ENCODE peak calls at places on chromosomes 3 and 15, in five cellular contexts. P is esophagus muscularis mucosa, S is IMR-90, R is hepatocyte, G is psoas muscle. D is an unnamed sample. For H3K36me3 and H3K4me1, the result is how much of the 10 kb centered on the place peaks cover.

GRCh38 chr15:27853624-27854455 is 245.3 kb downstream of the OCA2 start:
- DNase-seq in P (peak), S (no peak), R (no peak), G (peak), D (no peak)

GRCh38 chr3:159766563-159767185 is 222.0 kb upstream of the IL12A start:
- DNase-seq in P (no peak), S (peak), R (no peak), G (no peak), D (no peak)

GRCh38 chr3:101567528-101568317 is 6.1 kb downstream of the TRMT10C start:
- DNase-seq in P (no peak), S (peak), R (no peak), G (no peak), D (no peak)

GRCh38 chr3:66428733-66429132 is 72.1 kb downstream of the LRIG1 start:
- DNase-seq in P (no peak), S (peak), R (peak), G (peak), D (peak)

GRCh38 chr3:52444860-52445793 is at the start of gene SEMA3G:
- DNase-seq in P (peak), S (peak), R (peak), G (peak), D (peak)

GRCh38 chr3:155712008-155712407 is 32.9 kb downstream of the PLCH1 start:
- DNase-seq in P (no peak), S (no peak), R (no peak), G (no peak), D (no peak)

GRCh38 chr3:128823008-128823407 is 56.4 kb upstream of the ACAD9 start:
- DNase-seq in P (no peak), S (no peak), R (no peak), G (no peak), D (no peak)

GRCh38 chr3:9862391-9863235 is 17.4 kb downstream of the CIDEC start:
- DNase-seq in P (no peak), S (no peak), R (peak), G (peak), D (peak)

GRCh38 chr3:89360155-89360554 is 252.7 kb downstream of the EPHA3 start:
- DNase-seq in P (no peak), S (peak), R (no peak), G (no peak), D (no peak)

GRCh38 chr3:46566040-46566631 is at the start of gene LRRC2:
- DNase-seq in P (no peak), S (peak), R (peak), G (peak), D (no peak)

GRCh38 chr3:160125188-160125587 is 100.0 kb upstream of the C3orf80 start:
- DNase-seq in P (no peak), S (no peak), R (no peak), G (no peak), D (no peak)

GRCh38 chr3:125120370-125121122 is 64.7 kb upstream of the HEG1 start:
- DNase-seq in P (no peak), S (no peak), R (no peak), G (no peak), D (no peak)

GRCh38 chr3:133840767-133841166 is 35.2 kb downstream of the SRPRB start:
- DNase-seq in P (no peak), S (no peak), R (no peak), G (no peak), D (no peak)

GRCh38 chr3:45343947-45344346 is 44.4 kb upstream of the LARS2 start:
- DNase-seq in P (no peak), S (peak), R (no peak), G (no peak), D (no peak)

GRCh38 chr15:69784808-69785550 is 312.7 kb downstream of the TLE3 start:
- DNase-seq in P (peak), S (peak), R (no peak), G (no peak), D (no peak)

GRCh38 chr3:125045965-125046364 is 9.8 kb downstream of the HEG1 start:
- DNase-seq in P (no peak), S (peak), R (no peak), G (no peak), D (no peak)

GRCh38 chr3:64651791-64652241 is 36.0 kb downstream of the ADAMTS9 start:
- DNase-seq in P (peak), S (no peak), R (no peak), G (no peak), D (no peak)

GRCh38 chr3:157078131-157078835 is 81.7 kb downstream of the CCNL1 start:
- DNase-seq in P (no peak), S (peak), R (no peak), G (no peak), D (no peak)

GRCh38 chr3:195692781-195693427 is 27.9 kb upstream of the MUC20 start:
- DNase-seq in P (no peak), S (peak), R (no peak), G (no peak), D (no peak)

GRCh38 chr3:117628896-117629295 is 919.3 kb downstream of the TUSC7 start:
- DNase-seq in P (no peak), S (peak), R (peak), G (no peak), D (peak)

GRCh38 chr3:17639257-17639656 is 103.2 kb downstream of the TBC1D5 start:
- DNase-seq in P (no peak), S (peak), R (no peak), G (no peak), D (no peak)

GRCh38 chr15:76163429-76164020 is 103.7 kb downstream of the TMEM266 start:
- DNase-seq in P (no peak), S (peak), R (peak), G (peak), D (peak)

GRCh38 chr3:64039972-64040733 is 16.9 kb upstream of the PSMD6 start:
- DNase-seq in P (no peak), S (peak), R (no peak), G (no peak), D (no peak)

GRCh38 chr3:98903705-98904481 is 2.4 kb upstream of the DCBLD2 start:
- DNase-seq in P (no peak), S (no peak), R (no peak), G (no peak), D (no peak)

GRCh38 chr3:114624676-114625181 is 330.9 kb downstream of the TIGIT start:
- DNase-seq in P (peak), S (peak), R (peak), G (peak), D (peak)

GRCh38 chr3:53493997-53494791 is at the start of gene CACNA1D:
- DNase-seq in P (peak), S (no peak), R (peak), G (no peak), D (peak)

GRCh38 chr3:15255215-15255614 is 49.2 kb downstream of the CAPN7 start:
- DNase-seq in P (no peak), S (no peak), R (no peak), G (no peak), D (no peak)

GRCh38 chr3:15258720-15259119 is 52.7 kb downstream of the CAPN7 start:
- DNase-seq in P (no peak), S (no peak), R (no peak), G (peak), D (no peak)

GRCh38 chr3:15260531-15260930 is 54.5 kb downstream of the CAPN7 start:
- DNase-seq in P (peak), S (no peak), R (no peak), G (no peak), D (no peak)

GRCh38 chr3:15253023-15253697 is 47.1 kb downstream of the CAPN7 start:
- DNase-seq in P (no peak), S (no peak), R (no peak), G (no peak), D (no peak)

DNA sequence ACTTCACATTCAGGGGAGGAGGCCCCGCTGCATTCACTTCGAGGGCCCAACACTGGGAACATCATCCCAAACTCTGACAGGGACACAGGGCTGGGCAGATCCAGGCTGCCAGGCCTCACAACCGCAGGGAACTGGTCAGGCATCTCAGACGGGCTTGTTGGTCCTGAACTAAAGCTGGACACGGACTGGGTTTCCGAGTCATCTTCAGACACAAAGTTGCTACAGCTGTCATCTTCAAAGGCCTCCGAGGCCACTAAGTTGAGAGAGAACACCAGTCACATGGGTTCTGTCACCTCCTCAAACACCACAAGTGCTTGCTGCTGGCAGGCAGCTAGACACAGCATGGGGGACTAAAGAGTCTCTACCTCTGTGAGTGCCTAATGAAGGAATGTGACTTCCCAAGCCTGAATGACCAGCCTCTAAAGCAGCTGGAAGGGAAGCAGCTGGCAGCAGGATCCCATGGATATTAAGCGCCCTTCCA is 50.9 kb downstream of the CAPN7 start:
- DNase-seq in P (no peak), S (no peak), R (no peak), G (peak), D (no peak)
- H3K36me3 ChIP-seq in P (half or more), S (under half), R (under half), G (half or more), D (under half)

GRCh38 chr15:89823836-89824606 is 9.4 kb upstream of the ANPEP start:
- DNase-seq in P (no peak), S (no peak), R (no peak), G (no peak), D (no peak)

GRCh38 chr15:89822951-89823701 is 8.5 kb upstream of the ANPEP start:
- DNase-seq in P (no peak), S (peak), R (no peak), G (no peak), D (no peak)

GRCh38 chr15:89825264-89825940 is 10.8 kb upstream of the ANPEP start:
- DNase-seq in P (no peak), S (no peak), R (no peak), G (no peak), D (no peak)

GRCh38 chr15:89822611-89822950 is 7.9 kb upstream of the ANPEP start:
- DNase-seq in P (no peak), S (no peak), R (no peak), G (no peak), D (no peak)

DNA sequence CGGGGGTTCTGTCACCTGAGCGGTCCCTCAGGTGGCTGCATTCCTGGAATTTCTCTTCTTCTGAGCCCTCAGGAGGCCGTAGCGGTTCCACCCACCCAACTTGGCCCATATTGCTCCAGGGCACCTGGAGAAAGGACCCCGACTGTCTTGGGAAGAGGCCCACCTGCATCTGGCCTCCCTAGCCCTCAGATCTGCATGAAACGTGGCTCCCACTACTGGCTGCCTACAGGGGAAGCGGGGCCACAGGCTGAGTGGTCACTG is 9.9 kb upstream of the ANPEP start:
- DNase-seq in P (no peak), S (no peak), R (no peak), G (no peak), D (no peak)
- TF ChIP-seq CTCF in P (no peak), S (no peak), R (no peak), G (no peak), D (no peak)

DNA sequence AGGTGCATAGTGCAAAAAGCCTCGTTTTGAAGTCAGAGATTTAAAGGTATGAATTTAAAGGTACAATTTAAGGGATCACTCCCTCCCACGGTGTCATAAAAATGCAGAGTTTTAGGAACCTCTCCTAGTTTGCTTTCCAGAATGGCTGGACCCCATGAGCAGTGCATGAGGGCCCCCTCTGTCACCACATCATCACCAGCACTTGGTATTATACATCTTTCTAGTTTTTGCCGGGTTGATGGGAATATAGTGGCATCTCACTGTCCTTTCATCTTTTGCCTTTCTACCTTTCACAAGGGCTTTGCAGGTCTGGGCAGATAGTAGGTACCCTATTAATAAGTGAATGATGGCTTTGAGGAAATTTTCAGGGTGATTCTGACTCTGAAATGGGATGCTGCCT is 103.6 kb upstream of the AGBL1 start:
- DNase-seq in P (no peak), S (no peak), R (no peak), G (no peak), D (no peak)
- H3K4me1 ChIP-seq in P (under half), S (under half), R (under half), G (under half), D (under half)

DNA sequence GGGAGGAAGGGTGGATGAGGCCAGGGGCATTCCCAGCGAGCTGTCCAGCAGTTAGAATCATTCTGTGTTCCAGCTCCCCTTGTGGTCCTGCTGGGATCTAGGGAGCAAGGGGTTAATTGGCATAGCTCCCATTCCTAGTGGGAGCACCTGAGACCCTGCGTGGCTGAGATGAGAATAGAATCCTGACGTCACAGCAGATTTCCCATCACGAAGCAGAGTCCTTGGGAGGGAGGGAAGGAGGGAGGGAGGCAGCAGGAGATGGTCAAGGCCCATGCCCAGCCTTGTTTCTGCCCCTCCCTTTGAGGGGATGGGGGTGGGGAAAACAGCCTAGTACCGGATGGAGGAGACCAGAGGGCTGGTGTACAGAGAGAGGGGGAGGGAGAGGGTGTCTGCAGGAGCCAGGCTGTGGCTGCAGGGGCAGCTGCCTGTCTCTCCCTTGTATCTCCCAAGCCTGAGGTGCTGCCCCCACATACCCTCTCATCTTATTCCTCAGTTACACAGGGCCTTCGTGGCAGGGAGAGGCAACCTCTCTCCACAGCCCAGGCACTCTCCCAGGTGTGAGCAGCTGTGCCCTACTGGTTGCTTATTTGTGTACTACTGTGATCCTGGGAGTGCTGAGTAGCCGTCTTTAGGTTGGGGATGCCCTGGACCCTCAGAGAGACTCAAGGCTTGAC is 5.4 kb downstream of the TYRO3 start:
- DNase-seq in P (no peak), S (no peak), R (peak), G (no peak), D (no peak)
- H3K36me3 ChIP-seq in P (under half), S (under half), R (under half), G (under half), D (under half)

GRCh38 chr3:138426211-138426610 is 8.2 kb upstream of the ESYT3 start:
- DNase-seq in P (no peak), S (peak), R (no peak), G (no peak), D (no peak)
- TF ChIP-seq CTCF in P (peak), S (peak), R (peak), G (peak), D (no peak)

GRCh38 chr15:73620078-73620477 is 13.1 kb downstream of the NPTN start:
- DNase-seq in P (no peak), S (peak), R (no peak), G (no peak), D (no peak)
- H3K4me1 ChIP-seq in P (half or more), S (under half), R (under half), G (half or more), D (under half)